ENCODE peak calls at places on chromosomes 6 and 20, in four cellular contexts. P is HepG2, R is K562, O is GM12878. A is an unnamed sample.

GRCh38 chr6:215335-216034 is 76.8 kb upstream of the DUSP22 start:
- DNase-seq in P (no peak), R (no peak), O (peak), A (no peak)

GRCh38 chr20:35171753-35172433 is at the start of gene PROCR:
- DNase-seq in P (no peak), R (peak), O (no peak), A (peak)

GRCh38 chr6:136114661-136115060 is 135.4 kb downstream of the MTFR2 start:
- DNase-seq in P (no peak), R (no peak), O (no peak), A (no peak)

GRCh38 chr6:106750146-106750900 is 120.9 kb downstream of the QRSL1 start:
- DNase-seq in P (no peak), R (no peak), O (no peak), A (no peak)

GRCh38 chr6:32945106-32945761 is 4.4 kb upstream of the HLA-DMB start:
- DNase-seq in P (no peak), R (no peak), O (peak), A (no peak)

GRCh38 chr6:41022294-41022693 is 16.7 kb downstream of the UNC5CL start:
- DNase-seq in P (no peak), R (no peak), O (no peak), A (peak)

GRCh38 chr6:109793793-109794192 is 102.7 kb downstream of the FIG4 start:
- DNase-seq in P (no peak), R (peak), O (no peak), A (no peak)

GRCh38 chr6:3504938-3505735 is 48.3 kb upstream of the SLC22A23 start:
- DNase-seq in P (no peak), R (no peak), O (no peak), A (no peak)

GRCh38 chr20:56433880-56434255 is 21.8 kb downstream of the CASS4 start:
- DNase-seq in P (no peak), R (no peak), O (no peak), A (no peak)

GRCh38 chr6:4910060-4910746 is 93.6 kb downstream of the RPP40 start:
- DNase-seq in P (no peak), R (no peak), O (no peak), A (no peak)

GRCh38 chr6:107642348-107643347 is 152.7 kb downstream of the SOBP start:
- DNase-seq in P (no peak), R (no peak), O (no peak), A (no peak)

DNA sequence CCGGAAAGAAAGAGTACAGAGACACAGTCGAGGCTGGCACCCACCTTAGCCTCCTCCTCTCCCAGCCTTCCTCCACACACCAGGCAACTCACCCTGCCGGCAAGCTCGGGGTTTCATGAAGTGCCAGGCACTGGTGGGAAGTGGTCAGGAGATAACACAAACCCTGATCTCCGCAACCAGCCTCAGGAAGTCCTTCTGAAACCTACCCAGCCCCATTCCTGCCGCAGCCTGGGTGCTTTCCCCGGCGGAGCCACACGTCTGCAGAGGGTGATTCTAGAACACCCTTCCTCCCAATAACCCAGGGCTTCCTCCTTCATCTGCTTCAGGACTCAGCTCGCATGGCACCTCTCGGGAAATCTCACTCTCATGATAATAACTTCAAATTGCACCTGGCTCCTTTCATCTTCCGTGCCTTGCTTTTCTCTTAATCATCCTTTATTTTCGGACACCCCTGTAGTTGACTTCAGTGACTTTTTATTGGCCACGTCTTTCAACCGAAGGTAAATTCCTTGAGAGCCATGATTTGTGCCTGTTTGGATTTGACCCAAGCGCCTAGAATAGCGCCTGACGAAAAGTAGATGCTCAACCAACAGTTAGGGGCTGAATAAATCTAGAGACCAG is 8.7 kb upstream of the HLA-E start:
- DNase-seq in P (no peak), R (no peak), O (no peak), A (no peak)
- TF ChIP-seq YY1 in P (no peak), R (no peak), O (no peak), A (no peak)

GRCh38 chr6:145483191-145483996 is 251.9 kb downstream of the EPM2A start:
- DNase-seq in P (peak), R (no peak), O (no peak), A (no peak)
- TF ChIP-seq NFIC in P (no peak), R (no peak), O (no peak), A (no peak)

GRCh38 chr6:25972128-25972527 is 9.5 kb downstream of the TRIM38 start:
- DNase-seq in P (no peak), R (no peak), O (no peak), A (no peak)

GRCh38 chr6:25972902-25973301 is 10.3 kb downstream of the TRIM38 start:
- DNase-seq in P (no peak), R (no peak), O (no peak), A (no peak)

GRCh38 chr6:25971187-25971811 is 8.7 kb downstream of the TRIM38 start:
- DNase-seq in P (peak), R (peak), O (no peak), A (no peak)

GRCh38 chr6:25966707-25967106 is 4.1 kb downstream of the TRIM38 start:
- DNase-seq in P (no peak), R (no peak), O (no peak), A (no peak)

GRCh38 chr6:25968769-25969168 is 6.2 kb downstream of the TRIM38 start:
- DNase-seq in P (no peak), R (no peak), O (no peak), A (no peak)
- TF ChIP-seq YY1 in P (no peak), R (no peak), O (no peak), A (no peak)

DNA sequence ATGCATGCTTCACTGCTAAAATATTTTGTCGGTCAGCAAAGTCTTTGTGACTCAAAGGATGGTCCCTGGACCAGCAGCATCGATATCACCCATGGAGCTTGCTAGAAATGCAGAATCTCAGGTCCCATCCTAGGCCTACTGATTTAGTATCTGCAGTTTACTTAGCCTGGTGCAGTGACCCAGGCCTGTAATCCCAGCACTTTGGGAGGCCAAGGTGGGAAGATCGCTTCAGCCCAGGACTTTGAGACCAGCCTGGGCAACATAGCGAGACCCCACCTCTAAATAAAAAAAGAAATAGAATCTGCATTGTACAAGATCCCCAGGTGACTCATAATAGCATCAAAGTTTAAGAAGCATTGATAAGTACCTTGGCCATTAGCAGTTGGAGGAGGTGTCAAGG is 248.7 kb downstream of the CD83 start:
- DNase-seq in P (no peak), R (no peak), O (no peak), A (no peak)
- TF ChIP-seq NFIC in P (no peak), R (no peak), O (no peak), A (no peak)

GRCh38 chr6:170291271-170292110 is 613 bp upstream of the DLL1 start:
- DNase-seq in P (no peak), R (no peak), O (no peak), A (peak)
- TF ChIP-seq YY1 in P (no peak), R (no peak), O (no peak), A (no peak)

GRCh38 chr20:58692579-58693225 is at the start of gene NPEPL1:
- DNase-seq in P (no peak), R (no peak), O (no peak), A (no peak)

GRCh38 chr20:58691405-58691772 is 1.2 kb upstream of the NPEPL1 start:
- DNase-seq in P (no peak), R (no peak), O (no peak), A (no peak)

GRCh38 chr20:58690851-58691250 is 1.7 kb upstream of the NPEPL1 start:
- DNase-seq in P (no peak), R (no peak), O (no peak), A (no peak)

GRCh38 chr20:58693226-58694006 is 816 bp downstream of the NPEPL1 start:
- DNase-seq in P (no peak), R (no peak), O (no peak), A (no peak)

DNA sequence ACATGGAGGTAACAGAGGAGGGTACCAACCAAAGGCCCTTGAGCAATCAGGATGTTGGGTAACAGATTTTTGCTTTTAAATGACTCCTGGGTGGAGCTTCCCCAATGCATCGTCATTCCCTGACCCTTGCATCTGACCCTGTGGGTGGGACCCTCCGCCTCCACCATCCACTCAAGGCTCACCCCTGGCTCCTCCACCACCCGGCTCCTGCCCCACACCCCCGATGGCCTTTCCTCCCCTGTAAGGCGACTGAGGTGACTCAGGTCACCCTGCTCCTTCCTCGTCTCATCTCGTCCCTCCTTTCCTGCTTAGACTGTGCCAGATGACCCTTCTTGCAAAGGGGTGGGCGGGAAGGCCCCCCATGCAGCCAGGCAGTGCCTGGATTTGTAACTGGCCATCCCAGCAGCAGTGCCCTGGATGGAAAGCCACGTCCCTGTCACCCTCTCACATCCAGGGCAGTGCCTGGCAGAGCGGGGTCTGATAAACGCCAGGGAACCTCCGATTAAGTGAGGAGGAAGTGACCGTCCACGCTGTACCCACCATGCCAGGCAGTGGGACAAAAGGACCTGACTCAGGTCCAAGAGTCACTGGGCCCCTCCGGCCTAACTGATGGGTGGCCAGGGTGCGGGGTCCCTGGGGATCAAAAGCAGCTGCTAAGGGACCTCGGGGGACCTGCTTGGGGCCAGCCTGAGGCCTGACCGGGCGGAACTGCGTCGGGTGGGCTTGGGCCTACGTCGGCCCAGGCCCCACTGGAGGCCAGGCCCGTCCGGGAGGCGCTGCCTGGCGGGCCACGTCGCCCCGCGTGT is 624 bp upstream of the NPEPL1 start:
- DNase-seq in P (no peak), R (no peak), O (no peak), A (no peak)
- TF ChIP-seq NFIC in P (no peak), R (no peak), O (no peak), A (no peak)

DNA sequence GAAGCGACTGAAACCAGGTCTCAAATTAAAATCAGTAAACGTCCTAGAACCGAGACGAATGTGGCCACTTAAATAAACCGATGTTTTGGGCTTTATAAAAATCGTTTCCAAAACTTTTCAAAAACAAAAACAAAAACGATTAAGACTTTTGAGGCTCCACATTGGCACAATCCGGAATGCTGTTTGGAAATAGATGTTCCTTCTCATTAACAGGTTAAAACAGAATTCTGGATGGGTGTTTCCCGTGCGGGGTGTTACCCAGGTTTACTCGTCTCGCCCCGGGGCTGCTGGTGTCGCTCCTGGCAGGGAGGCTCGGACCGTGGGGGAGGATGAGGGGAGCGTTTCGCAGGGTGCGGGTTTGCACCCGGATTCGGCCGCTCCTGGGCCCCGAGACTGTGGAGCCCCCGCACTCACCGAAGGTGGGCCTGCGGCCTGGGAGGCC is 1.2 kb downstream of the GATA5 start:
- DNase-seq in P (no peak), R (no peak), O (no peak), A (no peak)
- TF ChIP-seq YY1 in P (no peak), R (no peak), O (no peak), A (no peak)

GRCh38 chr6:105138141-105138540 is 41.7 kb downstream of the POPDC3 start:
- DNase-seq in P (no peak), R (no peak), O (no peak), A (no peak)

GRCh38 chr6:105135056-105135455 is 44.8 kb downstream of the POPDC3 start:
- DNase-seq in P (peak), R (peak), O (no peak), A (peak)

GRCh38 chr6:105135907-105136432 is 43.8 kb downstream of the POPDC3 start:
- DNase-seq in P (no peak), R (no peak), O (no peak), A (no peak)

GRCh38 chr6:105137388-105137787 is 42.4 kb downstream of the POPDC3 start:
- DNase-seq in P (no peak), R (no peak), O (no peak), A (peak)

GRCh38 chr6:105136433-105137350 is 43.1 kb downstream of the POPDC3 start:
- DNase-seq in P (no peak), R (peak), O (no peak), A (peak)
- TF ChIP-seq NFIC in P (no peak), R (peak), O (no peak), A (no peak)

GRCh38 chr6:20404641-20405032 is 3.0 kb downstream of the E2F3 start:
- DNase-seq in P (peak), R (peak), O (peak), A (peak)
- TF ChIP-seq YY1 in P (no peak), R (peak), O (peak), A (no peak)

GRCh38 chr20:53399592-53400335 is 193.9 kb downstream of the ZNF217 start:
- DNase-seq in P (no peak), R (no peak), O (no peak), A (no peak)
- TF ChIP-seq NFIC in P (no peak), R (no peak), O (no peak), A (no peak)